ENCODE peak calls at places on chromosome 19, in ten cellular contexts. X is cardiac fibroblast; D is psoas muscle; F is AG04450; G is endodermal cell; H is brain microvascular endothelial cell; N is A549; V is kidney epithelial cell; E is breast epithelium; P is CD8-positive, alpha-beta T cell. K is an unnamed sample.

GRCh38 chr19:14004619-14005380 is 1.3 kb downstream of the RFX1 start:
- DNase-seq in X (peak), D (peak), F (no peak), G (no peak), H (no peak), N (no peak), V (no peak), E (no peak), P (no peak), K (no peak)

GRCh38 chr19:38015771-38016170 is 108.8 kb downstream of the SIPA1L3 start:
- DNase-seq in X (no peak), D (no peak), F (no peak), G (no peak), H (no peak), N (no peak), V (no peak), E (no peak), P (no peak), K (no peak)

GRCh38 chr19:38739440-38740251 is 4.6 kb downstream of the CAPN12 start:
- DNase-seq in X (no peak), D (no peak), F (no peak), G (peak), H (no peak), N (peak), V (no peak), E (no peak), P (no peak), K (no peak)

GRCh38 chr19:38975861-38976271 is 324 bp upstream of the FBXO17 start:
- DNase-seq in X (peak), D (no peak), F (no peak), G (peak), H (no peak), N (peak), V (no peak), E (no peak), P (no peak), K (no peak)

GRCh38 chr19:19459099-19459498 is 53.6 kb downstream of the GATAD2A start:
- DNase-seq in X (peak), D (no peak), F (no peak), G (no peak), H (no peak), N (no peak), V (no peak), E (no peak), P (no peak), K (no peak)

GRCh38 chr19:55223291-55224037 is 5.1 kb downstream of the TMEM86B start:
- DNase-seq in X (no peak), D (no peak), F (no peak), G (no peak), H (no peak), N (no peak), V (no peak), E (no peak), P (no peak), K (no peak)

GRCh38 chr19:49968279-49968922 is 7.4 kb upstream of the SIGLEC11 start:
- DNase-seq in X (no peak), D (no peak), F (no peak), G (no peak), H (no peak), N (no peak), V (no peak), E (no peak), P (no peak), K (no peak)

GRCh38 chr19:19062454-19063182 is 1.2 kb upstream of the SLC25A42 start:
- DNase-seq in X (peak), D (no peak), F (peak), G (no peak), H (peak), N (no peak), V (peak), E (no peak), P (no peak), K (no peak)

GRCh38 chr19:40284501-40285352 is at the start of gene AKT2:
- DNase-seq in X (no peak), D (peak), F (peak), G (peak), H (peak), N (no peak), V (no peak), E (peak), P (peak), K (peak)

GRCh38 chr19:39684283-39684682 is 20.0 kb upstream of the LGALS14 start:
- DNase-seq in X (no peak), D (no peak), F (no peak), G (no peak), H (no peak), N (no peak), V (no peak), E (no peak), P (no peak), K (no peak)

GRCh38 chr19:18782559-18783225 is 8.4 kb downstream of the COMP start:
- DNase-seq in X (no peak), D (no peak), F (no peak), G (no peak), H (no peak), N (no peak), V (no peak), E (no peak), P (no peak), K (no peak)

GRCh38 chr19:39007096-39007495 is 25.3 kb downstream of the FBXO27 start:
- DNase-seq in X (no peak), D (no peak), F (no peak), G (no peak), H (no peak), N (no peak), V (no peak), E (no peak), P (no peak), K (no peak)

GRCh38 chr19:17424743-17425365 is 5.0 kb downstream of the MVB12A start:
- DNase-seq in X (peak), D (peak), F (no peak), G (peak), H (peak), N (peak), V (no peak), E (no peak), P (no peak), K (no peak)

GRCh38 chr19:45569619-45570421 is 14.8 kb downstream of the OPA3 start:
- DNase-seq in X (peak), D (peak), F (no peak), G (peak), H (no peak), N (peak), V (no peak), E (no peak), P (peak), K (peak)

GRCh38 chr19:7862413-7862951 is 11.7 kb downstream of the PRR36 start:
- DNase-seq in X (peak), D (peak), F (no peak), G (peak), H (peak), N (peak), V (no peak), E (peak), P (peak), K (peak)

GRCh38 chr19:18086590-18087138 is at the start of gene IL12RB1:
- DNase-seq in X (no peak), D (no peak), F (no peak), G (no peak), H (no peak), N (no peak), V (no peak), E (no peak), P (peak), K (no peak)

GRCh38 chr19:40433391-40434216 is 7.8 kb upstream of the SERTAD1 start:
- DNase-seq in X (peak), D (peak), F (peak), G (peak), H (peak), N (peak), V (peak), E (peak), P (peak), K (peak)

GRCh38 chr19:44602071-44602470 is 11.3 kb upstream of the IGSF23 start:
- DNase-seq in X (no peak), D (no peak), F (no peak), G (no peak), H (no peak), N (no peak), V (no peak), E (no peak), P (no peak), K (no peak)

GRCh38 chr19:29576761-29577661 is 29.1 kb upstream of the POP4 start:
- DNase-seq in X (peak), D (no peak), F (no peak), G (no peak), H (peak), N (no peak), V (no peak), E (peak), P (no peak), K (no peak)

GRCh38 chr19:3644351-3645066 is 17.9 kb upstream of the CACTIN start:
- DNase-seq in X (peak), D (no peak), F (no peak), G (no peak), H (no peak), N (no peak), V (no peak), E (peak), P (no peak), K (peak)

GRCh38 chr19:43594710-43595604 is 977 bp downstream of the IRGQ start:
- DNase-seq in X (peak), D (peak), F (no peak), G (peak), H (peak), N (peak), V (peak), E (no peak), P (peak), K (no peak)
- TF ChIP-seq CTCF in X (peak), D (peak), F (peak), G (peak), H (peak), N (peak), V (peak), E (peak), P (peak), K (peak)

DNA sequence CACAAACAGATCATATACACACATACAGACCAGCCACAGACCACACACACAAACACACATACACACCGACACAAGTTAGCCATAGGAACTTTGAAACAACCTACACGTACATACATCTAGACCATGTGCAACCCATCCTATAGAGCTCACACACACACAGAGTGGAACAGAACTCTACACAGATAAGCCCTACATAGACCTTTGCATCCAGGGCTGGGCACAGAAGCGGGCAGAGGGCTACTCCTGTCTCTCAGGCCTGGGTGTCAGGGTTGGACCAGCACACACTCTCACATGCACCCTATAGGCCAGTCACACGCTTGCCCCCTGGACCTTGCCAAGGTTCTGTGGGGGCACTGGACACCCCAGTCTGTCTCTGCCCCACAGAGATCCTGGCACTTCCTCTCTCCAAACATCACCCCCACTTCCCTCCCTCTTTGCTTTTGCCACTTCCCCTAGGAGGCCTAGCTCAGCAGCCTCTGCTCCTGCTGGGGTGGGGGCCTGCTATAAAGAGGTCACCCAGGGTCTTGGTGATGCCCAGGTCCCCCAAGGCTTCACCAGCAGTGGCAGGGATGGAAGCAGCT is 5.8 kb upstream of the JUNB start:
- DNase-seq in X (no peak), D (no peak), F (no peak), G (peak), H (no peak), N (no peak), V (no peak), E (no peak), P (no peak), K (no peak)
- H3K4me3 ChIP-seq in X (no peak), D (no peak), F (no peak), G (no peak), H (no peak), N (no peak), V (no peak), E (no peak), P (no peak), K (no peak)

GRCh38 chr19:10565028-10565566 is 713 bp downstream of the KRI1 start:
- DNase-seq in X (peak), D (peak), F (no peak), G (peak), H (peak), N (peak), V (no peak), E (no peak), P (peak), K (peak)
- TF ChIP-seq CTCF in X (peak), D (no peak), F (peak), G (no peak), H (peak), N (no peak), V (peak), E (no peak), P (no peak), K (no peak)

GRCh38 chr19:1284979-1285736 is 515 bp upstream of the EFNA2 start:
- DNase-seq in X (no peak), D (no peak), F (no peak), G (peak), H (no peak), N (no peak), V (no peak), E (no peak), P (no peak), K (no peak)
- H3K4me3 ChIP-seq in X (no peak), D (no peak), F (no peak), G (peak), H (no peak), N (peak), V (no peak), E (peak), P (no peak), K (no peak)